ENCODE peak calls at places on chromosomes 11 and 22, in six cellular contexts. Z is IMR-90, Y is lower lobe of right lung, O is cardiac muscle cell, E is aorta, N is RWPE1. I is an unnamed sample.

GRCh38 chr11:91946397-91947090 is 278.1 kb upstream of the FAT3 start:
- DNase-seq in Z (no peak), Y (no peak), O (no peak), E (no peak), N (no peak), I (no peak)

GRCh38 chr11:27367881-27368280 is 4.9 kb upstream of the CCDC34 start:
- DNase-seq in Z (no peak), Y (no peak), O (no peak), E (no peak), N (no peak), I (no peak)

GRCh38 chr11:8967159-8967558 is 2.9 kb upstream of the TMEM9B start:
- DNase-seq in Z (no peak), Y (no peak), O (no peak), E (no peak), N (no peak), I (no peak)

GRCh38 chr11:45150301-45150700 is 3.9 kb downstream of the PRDM11 start:
- DNase-seq in Z (no peak), Y (no peak), O (no peak), E (no peak), N (no peak), I (no peak)

GRCh38 chr11:81585534-81585933 is 1148.1 kb downstream of the FAM181B start:
- DNase-seq in Z (no peak), Y (no peak), O (no peak), E (no peak), N (no peak), I (no peak)

GRCh38 chr22:48338793-48339705 is 1488.6 kb downstream of the BRD1 start:
- DNase-seq in Z (no peak), Y (peak; percentile 24), O (no peak), E (no peak), N (no peak), I (no peak)

GRCh38 chr11:79708319-79708928 is 267.6 kb upstream of the TENM4 start:
- DNase-seq in Z (peak; percentile 50), Y (no peak), O (peak; percentile 41), E (no peak), N (peak; percentile 58), I (no peak)

GRCh38 chr11:22456993-22457748 is 119.0 kb downstream of the SLC17A6 start:
- DNase-seq in Z (no peak), Y (no peak), O (no peak), E (no peak), N (peak; percentile 28), I (no peak)

GRCh38 chr11:76197941-76198640 is 8.2 kb downstream of the WNT11 start:
- DNase-seq in Z (no peak), Y (no peak), O (no peak), E (no peak), N (no peak), I (no peak)

GRCh38 chr11:44709281-44709562 is 17.5 kb upstream of the TSPAN18 start:
- DNase-seq in Z (no peak), Y (no peak), O (peak; percentile 39), E (no peak), N (no peak), I (no peak)

GRCh38 chr11:34492806-34493414 is 20.7 kb downstream of the ELF5 start:
- DNase-seq in Z (peak; percentile 51), Y (peak; percentile 68), O (peak; percentile 78), E (peak; percentile 64), N (peak; percentile 63), I (peak; percentile 74)

GRCh38 chr22:24146190-24146616 is 35.1 kb upstream of the SUSD2 start:
- DNase-seq in Z (peak; percentile 83), Y (peak; percentile 88), O (peak; percentile 62), E (peak; percentile 66), N (no peak), I (peak; percentile 58)

GRCh38 chr22:24145446-24146189 is 35.7 kb upstream of the SUSD2 start:
- DNase-seq in Z (no peak), Y (no peak), O (no peak), E (no peak), N (no peak), I (no peak)

GRCh38 chr22:24148586-24148985 is 32.7 kb upstream of the SUSD2 start:
- DNase-seq in Z (no peak), Y (no peak), O (no peak), E (no peak), N (no peak), I (no peak)

GRCh38 chr22:24147666-24148065 is 33.6 kb upstream of the SUSD2 start:
- DNase-seq in Z (no peak), Y (no peak), O (no peak), E (no peak), N (no peak), I (no peak)

DNA sequence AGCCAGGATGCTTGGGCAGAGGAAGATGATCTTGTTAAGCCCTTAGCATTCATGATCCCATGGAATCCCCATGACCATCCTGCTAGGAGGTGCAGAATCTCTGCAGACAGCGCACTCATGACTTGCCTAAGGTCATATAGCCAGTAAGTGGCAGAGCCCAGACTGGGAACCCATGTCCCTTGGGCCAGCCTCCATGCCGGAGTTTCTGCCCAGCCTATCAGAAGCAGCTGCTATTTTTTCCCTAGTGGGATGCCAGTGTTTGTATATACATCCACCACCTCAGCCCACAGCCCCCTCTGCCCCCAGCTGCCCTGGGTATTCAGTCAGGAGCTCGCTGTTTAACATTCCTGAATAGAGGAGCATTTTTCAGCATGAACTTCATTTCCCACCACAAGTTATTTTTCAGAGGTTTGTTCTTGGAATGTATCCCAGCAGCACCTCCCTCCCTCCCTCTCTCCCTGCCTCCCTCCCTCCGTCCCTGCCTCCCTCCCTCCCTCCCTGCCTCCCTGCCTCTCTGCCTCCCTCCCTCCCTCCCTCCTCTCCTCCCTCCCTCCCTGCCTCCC is 34.4 kb upstream of the SUSD2 start:
- DNase-seq in Z (peak; percentile 92), Y (no peak), O (peak; percentile 85), E (peak; percentile 74), N (no peak), I (no peak)
- H3K27ac ChIP-seq in Z (peak overlapping the region; percentile 87), Y (peak overlapping the region; percentile 80), O (peak overlapping the region; percentile 99), E (peak overlapping the region; percentile 96), N (peak overlapping the region; percentile 76), I (peak overlapping the region; percentile 60)

DNA sequence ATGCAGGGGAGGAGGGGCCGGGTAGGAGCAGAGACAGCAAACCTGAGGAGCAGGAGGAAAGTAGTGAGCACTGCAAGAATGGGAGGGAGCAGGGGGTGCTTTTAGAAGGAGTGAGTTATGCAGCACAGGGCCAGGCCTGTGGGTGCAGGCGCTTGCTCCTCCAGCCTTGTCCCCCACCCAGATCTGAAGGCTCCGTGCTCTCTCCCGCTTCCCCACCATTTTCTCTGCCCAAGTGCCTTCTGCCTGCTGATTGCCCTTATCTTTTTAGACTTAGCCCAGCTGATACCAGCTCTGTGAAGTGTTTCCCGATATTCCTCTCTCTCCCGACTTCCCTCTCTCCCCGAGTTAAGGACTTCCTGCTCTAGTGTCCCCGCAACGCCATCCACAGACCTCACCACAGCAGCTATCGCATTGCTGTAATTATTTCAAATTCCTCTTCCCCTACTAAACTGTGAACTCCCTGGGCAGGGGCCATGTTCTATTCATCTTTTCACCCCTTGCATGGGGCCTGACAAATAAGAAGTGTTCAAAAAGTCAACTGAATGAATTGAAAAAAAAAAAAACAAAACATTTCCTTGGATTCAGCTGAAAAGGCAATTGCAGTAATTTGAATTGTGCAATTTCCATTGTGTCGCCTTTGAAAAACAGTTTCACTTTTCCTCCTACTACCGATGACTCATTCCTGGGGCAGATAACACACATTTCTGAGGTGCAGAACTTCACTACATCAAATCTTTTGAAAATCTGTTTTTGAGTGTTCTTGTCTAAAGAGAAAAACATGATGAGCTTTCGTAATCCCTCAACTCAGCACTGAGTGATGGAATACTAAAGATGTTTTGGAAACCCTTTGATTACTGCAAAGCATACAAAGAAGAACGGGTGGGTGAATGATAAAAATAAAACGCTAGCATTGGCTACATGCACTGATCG is 69.7 kb upstream of the BMAL1 start:
- DNase-seq in Z (peak; percentile 84), Y (peak; percentile 54), O (peak; percentile 95), E (no peak), N (peak; percentile 80), I (no peak)
- H3K27ac ChIP-seq in Z (peak overlapping the region; percentile 84), Y (peak overlapping the region; percentile 74), O (peak overlapping the region; percentile 84), E (no peak overlapping the region), N (peak overlapping the region; percentile 81), I (peak overlapping the region; percentile 79)

DNA sequence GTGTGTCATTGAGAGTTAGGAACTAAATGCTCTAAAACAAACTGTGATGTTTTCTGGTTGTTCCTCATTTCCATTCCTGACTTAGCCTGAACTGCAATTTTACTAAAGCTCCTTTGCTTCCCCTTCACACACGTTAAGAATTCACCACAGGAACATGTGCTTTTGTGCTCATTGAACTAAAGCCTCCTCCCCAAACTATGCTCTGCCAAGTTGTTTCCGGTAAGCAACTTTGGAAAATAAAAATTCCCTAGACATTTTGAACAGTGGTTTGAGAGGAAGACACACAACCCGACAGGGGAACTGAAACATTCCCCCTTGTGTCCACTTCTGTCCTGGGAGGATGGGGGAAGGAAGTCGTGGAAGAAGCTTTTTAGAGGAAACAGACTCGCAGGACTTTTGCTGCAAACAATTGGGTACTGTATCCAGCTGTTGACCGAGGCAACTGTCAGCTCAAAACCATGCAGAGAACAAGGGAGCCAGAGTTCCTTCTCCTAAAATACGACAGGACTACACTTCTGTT is 66.9 kb downstream of the GAB2 start:
- DNase-seq in Z (peak; percentile 47), Y (no peak), O (peak; percentile 80), E (no peak), N (no peak), I (no peak)
- H3K27ac ChIP-seq in Z (peak overlapping the region; percentile 62), Y (peak overlapping the region; percentile 82), O (no peak overlapping the region), E (peak overlapping the region; percentile 38), N (no peak overlapping the region), I (peak overlapping the region; percentile 28)

GRCh38 chr11:129853508-129854228 is 38.0 kb downstream of the TMEM45B start:
- DNase-seq in Z (peak; percentile 49), Y (peak; percentile 81), O (peak; percentile 58), E (no peak), N (peak; percentile 74), I (peak; percentile 89)
- H3K27ac ChIP-seq in Z (no peak overlapping the region), Y (peak overlapping the region; percentile 53), O (no peak overlapping the region), E (no peak overlapping the region), N (peak overlapping the region; percentile 85), I (peak overlapping the region; percentile 40)

GRCh38 chr22:39468487-39469325 is 11.9 kb downstream of the MGAT3 start:
- DNase-seq in Z (no peak), Y (no peak), O (no peak), E (no peak), N (no peak), I (no peak)
- H3K27ac ChIP-seq in Z (no peak overlapping the region), Y (peak overlapping the region; percentile 86), O (peak overlapping the region; percentile 69), E (no peak overlapping the region), N (no peak overlapping the region), I (no peak overlapping the region)

DNA sequence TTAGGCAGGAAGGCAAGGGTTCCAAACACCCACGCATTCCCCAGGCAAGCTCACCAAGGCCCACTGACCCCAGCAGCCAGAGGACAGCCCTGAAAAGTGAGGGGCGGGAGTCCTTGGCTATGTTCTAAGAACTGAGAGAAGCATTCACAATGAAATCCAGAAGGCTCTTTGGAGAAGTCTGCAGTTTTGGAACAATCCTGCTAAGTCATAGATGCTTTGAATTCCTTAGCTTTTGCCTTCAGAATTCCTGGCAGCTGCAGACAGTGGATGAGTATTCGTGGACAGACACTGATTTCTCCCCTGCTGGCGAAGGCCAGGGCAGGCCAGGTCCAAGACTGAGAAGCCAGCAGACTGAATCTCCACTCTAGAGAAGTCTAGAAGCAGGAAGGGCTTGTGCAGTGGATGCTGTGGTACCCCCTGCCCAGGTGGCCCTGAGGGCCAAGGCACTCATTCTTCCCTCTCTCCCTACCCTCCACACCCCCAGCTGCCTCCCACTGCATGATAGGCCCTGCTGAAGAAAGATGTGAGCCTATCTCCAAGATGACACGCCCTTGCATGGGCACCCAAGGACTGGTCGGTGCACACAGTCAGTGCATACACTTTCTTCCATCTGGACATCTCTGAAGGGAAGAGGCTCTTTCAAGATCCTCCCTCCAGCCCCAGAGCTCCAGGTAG is 133.2 kb upstream of the TEAD1 start:
- DNase-seq in Z (peak; percentile 94), Y (no peak), O (peak; percentile 89), E (no peak), N (peak; percentile 40), I (no peak)
- H3K27ac ChIP-seq in Z (peak overlapping the region; percentile 95), Y (no peak overlapping the region), O (no peak overlapping the region), E (peak overlapping the region; percentile 37), N (peak overlapping the region; percentile 61), I (peak overlapping the region; percentile 75)

I was measured in stomach.